ENCODE peak calls at places on chromosomes 3 and 15, in nine cellular contexts. K is activated T-cell treated with anti-CD3 and anti-CD28 coated beads for 1 hour, C is neural crest cell, G is HEK293T, A is EL, I is transverse colon, O is fibroblast of gingiva, T is SJSA1, V is iPS-NIHi11. S is an unnamed sample.

GRCh38 chr3:156997351-156997750 is 162.6 kb downstream of the CCNL1 start:
- DNase-seq in O (peak), G (no peak), V (no peak), A (peak), I (no peak), K (no peak), T (no peak), C (no peak), S (no peak)

GRCh38 chr3:65758871-65759598 is 279.7 kb downstream of the MAGI1 start:
- DNase-seq in V (no peak), G (no peak), I (no peak), O (no peak), C (no peak), A (peak), K (no peak), T (no peak), S (no peak)

GRCh38 chr3:45078910-45079522 is 52.9 kb downstream of the CLEC3B start:
- DNase-seq in C (no peak), I (peak), G (no peak), T (no peak), V (peak), K (no peak), O (peak), A (no peak), S (no peak)

GRCh38 chr3:128326051-128326823 is 140.5 kb downstream of the DNAJB8 start:
- DNase-seq in C (no peak), T (peak), A (no peak), G (no peak), K (no peak), O (no peak), V (no peak), I (no peak), S (no peak)

GRCh38 chr3:162719684-162720341 is 1223.2 kb downstream of the OTOL1 start:
- DNase-seq in K (no peak), A (peak), T (no peak), V (no peak), C (no peak), G (no peak), O (peak), I (no peak), S (no peak)

GRCh38 chr3:194574639-194575483 is 58.4 kb downstream of the TMEM44 start:
- DNase-seq in G (no peak), I (no peak), O (peak), C (no peak), K (no peak), A (peak), V (no peak), T (no peak), S (peak)

GRCh38 chr15:57038496-57038895 is 120.1 kb downstream of the TCF12 start:
- DNase-seq in K (no peak), G (no peak), I (no peak), T (no peak), O (no peak), V (no peak), A (no peak), C (no peak), S (no peak)

GRCh38 chr3:16140116-16140893 is 34.2 kb upstream of the GALNT15 start:
- DNase-seq in G (no peak), V (no peak), K (no peak), T (peak), C (no peak), A (peak), I (peak), O (peak), S (no peak)

GRCh38 chr3:45226206-45226915 is at the start of gene TMEM158:
- DNase-seq in I (peak), A (peak), V (peak), T (peak), K (peak), C (peak), O (peak), G (peak), S (peak)

GRCh38 chr3:171860830-171861535 is 17.8 kb downstream of the TMEM212 start:
- DNase-seq in K (no peak), O (peak), A (peak), C (no peak), V (no peak), T (no peak), G (no peak), I (no peak), S (no peak)

GRCh38 chr3:40302784-40303183 is 6.7 kb upstream of the EIF1B start:
- DNase-seq in T (no peak), O (no peak), C (no peak), K (no peak), G (no peak), V (no peak), I (no peak), A (no peak), S (no peak)

GRCh38 chr15:51375966-51376640 is 34.6 kb downstream of the GLDN start:
- DNase-seq in V (no peak), I (no peak), T (peak), G (no peak), O (peak), C (no peak), A (peak), K (no peak), S (no peak)

GRCh38 chr15:94600496-94600895 is 369.1 kb downstream of the MCTP2 start:
- DNase-seq in K (no peak), C (no peak), O (no peak), G (no peak), I (no peak), A (no peak), V (no peak), T (no peak), S (no peak)

GRCh38 chr15:78301326-78301725 is 1.9 kb upstream of the SKIC8 start:
- DNase-seq in K (no peak), G (no peak), A (peak), O (no peak), C (no peak), T (no peak), V (no peak), I (no peak), S (no peak)

GRCh38 chr15:30033211-30033610 is 49.5 kb upstream of the GOLGA8J start:
- DNase-seq in C (no peak), O (no peak), V (no peak), T (no peak), G (no peak), I (no peak), A (no peak), K (no peak), S (no peak)

GRCh38 chr3:46693038-46693896 is at the start of gene ALS2CL:
- DNase-seq in I (peak), V (peak), O (no peak), C (peak), A (peak), K (peak), G (peak), T (no peak), S (no peak)

GRCh38 chr3:20406621-20407020 is 220.6 kb upstream of the SGO1 start:
- DNase-seq in G (no peak), K (no peak), V (no peak), O (no peak), I (no peak), A (no peak), T (no peak), C (no peak), S (peak)

GRCh38 chr3:79175870-79176269 is 591.9 kb downstream of the ROBO1 start:
- DNase-seq in O (no peak), G (no peak), A (no peak), C (no peak), I (no peak), V (no peak), K (no peak), T (no peak), S (no peak)

GRCh38 chr3:42747581-42747980 is 25.5 kb downstream of the CCDC13 start:
- DNase-seq in V (no peak), I (no peak), A (no peak), C (no peak), O (no peak), T (peak), G (no peak), K (peak), S (no peak)

GRCh38 chr3:169923189-169923588 is 11.8 kb downstream of the SAMD7 start:
- DNase-seq in A (no peak), K (no peak), T (no peak), C (no peak), O (peak), G (no peak), V (no peak), I (peak), S (no peak)

GRCh38 chr3:28349397-28350000 is 875 bp upstream of the AZI2 start:
- DNase-seq in A (no peak), T (no peak), O (no peak), I (no peak), C (no peak), G (peak), V (no peak), K (no peak), S (no peak)

GRCh38 chr15:44735482-44736260 is 657 bp upstream of the TRIM69 start:
- DNase-seq in K (no peak), C (no peak), A (no peak), V (no peak), O (no peak), I (peak), T (no peak), G (no peak), S (no peak)

GRCh38 chr3:61582846-61583245 is 21.5 kb downstream of the PTPRG start:
- DNase-seq in V (no peak), G (no peak), O (no peak), C (no peak), K (no peak), A (no peak), T (no peak), I (no peak), S (no peak)

GRCh38 chr3:122893754-122894668 is 99.1 kb downstream of the SLC49A4 start:
- DNase-seq in C (no peak), I (no peak), V (no peak), T (no peak), G (no peak), O (peak), K (no peak), A (peak), S (no peak)

GRCh38 chr3:51684971-51685751 is 14.1 kb downstream of the TEX264 start:
- DNase-seq in V (no peak), C (no peak), A (no peak), G (no peak), O (no peak), T (no peak), I (no peak), K (no peak), S (no peak)

GRCh38 chr15:37203050-37203449 is 102.7 kb upstream of the MEIS2 start:
- DNase-seq in I (no peak), G (no peak), A (no peak), V (no peak), T (no peak), K (no peak), C (no peak), O (no peak), S (no peak)